ENCODE peak calls at places on chromosomes 6 and 20, in eight cellular contexts. M, D, C, E, A, I, L and T are unnamed samples.

GRCh38 chr6:133083248-133083967 is 157.7 kb upstream of the EYA4 start:
- DNase-seq in L (no peak), I (no peak), A (no peak), E (no peak), M (no peak), D (no peak), C (no peak), T (no peak)

GRCh38 chr20:1566701-1567100 is 9.2 kb upstream of the SIRPD start:
- DNase-seq in M (no peak), A (peak), D (peak), I (no peak), E (no peak), L (no peak), C (no peak), T (no peak)

GRCh38 chr6:6891949-6892461 is 215.8 kb upstream of the RREB1 start:
- DNase-seq in M (no peak), E (no peak), L (no peak), D (no peak), C (no peak), I (no peak), A (no peak), T (no peak)

GRCh38 chr20:49045440-49046086 is 549 bp upstream of the CSE1L start:
- DNase-seq in M (peak), I (peak), A (no peak), D (no peak), E (no peak), C (no peak), L (peak), T (no peak)

GRCh38 chr6:17871836-17872235 is 115.6 kb downstream of the KIF13A start:
- DNase-seq in D (no peak), I (no peak), A (no peak), L (no peak), C (no peak), M (no peak), E (no peak), T (no peak)

GRCh38 chr20:58893355-58894151 is 41.0 kb downstream of the GNAS start:
- DNase-seq in I (no peak), C (no peak), A (no peak), E (no peak), M (no peak), D (peak), L (no peak), T (no peak)

GRCh38 chr6:123575218-123575617 is 61.5 kb downstream of the TRDN start:
- DNase-seq in E (no peak), M (no peak), I (no peak), A (no peak), C (no peak), L (peak), D (no peak), T (no peak)

GRCh38 chr20:38129248-38129865 is 35.7 kb downstream of the TGM2 start:
- DNase-seq in I (no peak), C (no peak), L (no peak), E (no peak), D (no peak), M (no peak), A (no peak), T (peak)

GRCh38 chr6:45691426-45691825 is 313.7 kb upstream of the SUPT3H start:
- DNase-seq in D (no peak), C (no peak), E (no peak), M (no peak), L (no peak), A (no peak), I (no peak), T (no peak)

GRCh38 chr6:157066781-157067491 is 256.4 kb downstream of the TMEM242 start:
- DNase-seq in M (no peak), E (no peak), C (no peak), L (no peak), A (peak), I (no peak), D (no peak), T (no peak)

GRCh38 chr6:108630050-108630714 is 69.5 kb downstream of the FOXO3 start:
- DNase-seq in I (no peak), D (no peak), L (no peak), C (no peak), M (no peak), E (no peak), A (no peak), T (no peak)

GRCh38 chr6:131978522-131978921 is 27.4 kb upstream of the CCN2 start:
- DNase-seq in M (no peak), I (no peak), C (no peak), D (no peak), E (no peak), A (no peak), L (no peak), T (no peak)

GRCh38 chr6:13711384-13711725 is 280 bp downstream of the RANBP9 start:
- DNase-seq in D (peak), M (no peak), I (no peak), E (no peak), L (peak), C (no peak), A (no peak), T (no peak)

GRCh38 chr20:40821438-40821837 is 132.4 kb upstream of the MAFB start:
- DNase-seq in D (no peak), L (no peak), I (no peak), E (no peak), C (no peak), A (no peak), M (no peak), T (no peak)

GRCh38 chr6:170221753-170222400 is 69.0 kb downstream of the DLL1 start:
- DNase-seq in M (peak), I (no peak), E (no peak), D (no peak), L (peak), A (no peak), C (no peak), T (peak)

GRCh38 chr6:35804996-35805736 is at the start of gene LHFPL5:
- DNase-seq in C (no peak), A (peak), D (peak), I (peak), L (peak), E (peak), M (peak), T (no peak)

GRCh38 chr6:3296113-3296512 is 37.4 kb downstream of the PSMG4 start:
- DNase-seq in L (no peak), I (no peak), D (no peak), A (no peak), M (no peak), C (no peak), E (no peak), T (peak)

GRCh38 chr20:48769111-48769879 is 58.5 kb downstream of the PREX1 start:
- DNase-seq in M (no peak), C (no peak), I (peak), A (no peak), L (no peak), D (no peak), E (no peak), T (no peak)

GRCh38 chr20:62045118-62045517 is 20.6 kb downstream of the TAF4 start:
- DNase-seq in I (no peak), E (no peak), M (no peak), L (no peak), D (no peak), A (no peak), C (no peak), T (no peak)

GRCh38 chr6:7419065-7419464 is 29.5 kb downstream of the RIOK1 start:
- DNase-seq in L (no peak), C (no peak), E (no peak), I (no peak), D (no peak), A (no peak), M (no peak), T (no peak)

GRCh38 chr6:158818008-158818579 is 1.1 kb downstream of the EZR start:
- DNase-seq in M (peak), E (no peak), A (peak), C (no peak), D (peak), L (peak), I (peak), T (peak)

GRCh38 chr6:147203311-147204059 is 732 bp upstream of the STXBP5 start:
- DNase-seq in E (peak), I (peak), C (peak), A (peak), L (peak), M (peak), D (peak), T (peak)